ENCODE peak calls at places on chromosomes 16 and 17, in seven cellular contexts. P is tibial nerve, O is dorsolateral prefrontal cortex, H is pancreas, Z is neural progenitor cell, U is body of pancreas, J is cardiac fibroblast. Y is an unnamed sample.

GRCh38 chr16:52621651-52622050 is 74.7 kb upstream of the TOX3 start:
- DNase-seq in P (no peak), O (no peak), H (no peak), Z (no peak), U (no peak), J (no peak), Y (no peak)

GRCh38 chr16:83441523-83441922 is 366.3 kb upstream of the HSBP1 start:
- DNase-seq in P (no peak), O (no peak), H (no peak), Z (no peak), U (no peak), J (peak), Y (no peak)

GRCh38 chr16:17469011-17469741 is 1.6 kb downstream of the XYLT1 start:
- DNase-seq in P (no peak), O (no peak), H (no peak), Z (peak), U (no peak), J (peak), Y (no peak)

GRCh38 chr16:11502239-11502638 is 84.5 kb downstream of the LITAF start:
- DNase-seq in P (no peak), O (no peak), H (no peak), Z (no peak), U (no peak), J (no peak), Y (no peak)

GRCh38 chr17:63425478-63425877 is 20.6 kb downstream of the CYB561 start:
- DNase-seq in P (peak), O (peak), H (peak), Z (peak), U (peak), J (peak), Y (no peak)

GRCh38 chr17:62163847-62164246 is 98.8 kb upstream of the MED13 start:
- DNase-seq in P (no peak), O (no peak), H (no peak), Z (no peak), U (peak), J (no peak), Y (peak)

GRCh38 chr17:41907185-41907556 is 11.6 kb downstream of the ACLY start:
- DNase-seq in P (no peak), O (no peak), H (no peak), Z (no peak), U (no peak), J (peak), Y (no peak)

GRCh38 chr17:71302721-71303549 is 817.9 kb upstream of the SOX9 start:
- DNase-seq in P (no peak), O (no peak), H (no peak), Z (no peak), U (no peak), J (no peak), Y (no peak)

GRCh38 chr17:81184596-81184995 is 18.6 kb upstream of the AATK start:
- DNase-seq in P (no peak), O (no peak), H (peak), Z (peak), U (no peak), J (no peak), Y (no peak)

GRCh38 chr17:78342438-78343098 is 17.3 kb downstream of the SOCS3 start:
- DNase-seq in P (no peak), O (no peak), H (peak), Z (no peak), U (no peak), J (peak), Y (peak)

GRCh38 chr17:27296427-27296979 is 2.6 kb downstream of the WSB1 start:
- DNase-seq in P (no peak), O (no peak), H (no peak), Z (no peak), U (no peak), J (peak), Y (no peak)

GRCh38 chr16:85492617-85492957 is 120.5 kb upstream of the GSE1 start:
- DNase-seq in P (no peak), O (no peak), H (no peak), Z (no peak), U (no peak), J (peak), Y (no peak)

GRCh38 chr17:50052241-50052788 is 3.6 kb upstream of the ITGA3 start:
- DNase-seq in P (no peak), O (no peak), H (no peak), Z (no peak), U (no peak), J (no peak), Y (no peak)

GRCh38 chr17:78925662-78926555 is 722 bp upstream of the TIMP2 start:
- DNase-seq in P (peak), O (peak), H (no peak), Z (peak), U (peak), J (peak), Y (no peak)

GRCh38 chr17:31548709-31549108 is 157.2 kb downstream of the RAB11FIP4 start:
- DNase-seq in P (no peak), O (no peak), H (peak), Z (no peak), U (no peak), J (no peak), Y (no peak)

GRCh38 chr16:52812945-52813556 is 239.6 kb downstream of the CHD9NB start:
- DNase-seq in P (no peak), O (no peak), H (no peak), Z (no peak), U (no peak), J (peak), Y (no peak)

GRCh38 chr16:21702259-21702658 is 38.5 kb downstream of the OTOA start:
- DNase-seq in P (no peak), O (no peak), H (no peak), Z (no peak), U (no peak), J (no peak), Y (no peak)

GRCh38 chr17:74380959-74381808 is 13.9 kb downstream of the GPR142 start:
- DNase-seq in P (no peak), O (no peak), H (peak), Z (no peak), U (no peak), J (no peak), Y (no peak)

GRCh38 chr17:37797206-37797605 is 52.3 kb upstream of the HNF1B start:
- DNase-seq in P (no peak), O (no peak), H (no peak), Z (no peak), U (no peak), J (no peak), Y (no peak)

GRCh38 chr17:79912552-79913330 is 73.5 kb upstream of the CBX4 start:
- DNase-seq in P (no peak), O (no peak), H (peak), Z (no peak), U (no peak), J (no peak), Y (no peak)

GRCh38 chr16:66205287-66206167 is 161.0 kb upstream of the CDH5 start:
- DNase-seq in P (no peak), O (no peak), H (no peak), Z (no peak), U (no peak), J (peak), Y (no peak)

GRCh38 chr16:69479806-69480205 is 55.4 kb downstream of the CYB5B start:
- DNase-seq in P (no peak), O (no peak), H (no peak), Z (no peak), U (no peak), J (no peak), Y (no peak)

GRCh38 chr17:74733365-74734122 is 3.5 kb upstream of the RAB37 start:
- DNase-seq in P (no peak), O (no peak), H (no peak), Z (no peak), U (no peak), J (no peak), Y (no peak)

GRCh38 chr17:61247438-61247837 is 152.2 kb upstream of the TBX2 start:
- DNase-seq in P (peak), O (no peak), H (no peak), Z (no peak), U (no peak), J (no peak), Y (no peak)

GRCh38 chr17:31527606-31528005 is 136.1 kb downstream of the RAB11FIP4 start:
- DNase-seq in P (no peak), O (no peak), H (no peak), Z (no peak), U (no peak), J (peak), Y (no peak)

GRCh38 chr17:40498281-40499084 is 2.9 kb downstream of the TNS4 start:
- DNase-seq in P (no peak), O (no peak), H (no peak), Z (no peak), U (no peak), J (no peak), Y (peak)

DNA sequence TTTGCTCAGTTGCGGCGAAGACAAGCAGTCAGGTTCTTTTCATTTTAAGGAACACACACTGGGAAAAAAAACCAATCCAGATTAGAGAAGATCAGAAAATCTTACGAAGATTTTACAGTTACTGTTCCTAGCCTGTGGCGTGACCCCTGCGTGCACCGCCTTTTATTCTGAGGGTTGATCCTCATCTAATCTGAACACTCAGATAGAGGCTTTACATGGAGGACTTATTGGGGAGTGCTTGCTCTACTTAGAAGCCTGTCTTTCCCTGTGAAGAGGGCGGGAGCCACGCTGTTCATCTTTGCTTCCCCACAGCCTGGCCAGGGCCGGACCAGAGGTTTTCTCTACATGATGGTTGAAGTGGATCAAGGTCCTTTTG is 1.4 kb downstream of the TBC1D24 start:
- DNase-seq in P (no peak), O (no peak), H (no peak), Z (no peak), U (no peak), J (no peak), Y (no peak)
- H3K4me3 ChIP-seq in P (no peak), O (peak), H (no peak), Z (no peak), U (no peak), J (no peak), Y (peak)

DNA sequence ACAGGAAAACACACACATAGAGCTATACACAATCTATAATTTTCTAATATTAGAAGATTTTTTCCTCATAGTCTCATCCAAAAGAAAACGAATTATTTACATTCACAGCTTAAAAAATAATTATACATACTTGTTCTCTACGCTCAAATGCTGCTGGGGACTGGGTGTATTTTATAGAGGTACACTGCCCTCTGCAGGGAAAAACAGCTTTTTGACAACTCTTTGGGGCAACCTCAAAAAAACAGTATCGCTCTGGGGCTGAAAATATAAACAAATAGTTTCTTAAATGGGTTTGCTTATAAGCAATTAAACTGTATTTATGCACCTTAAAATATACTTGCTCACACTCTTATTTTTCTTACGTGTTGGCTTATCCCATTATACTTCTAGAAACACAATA is 261.8 kb upstream of the PSMD7 start:
- DNase-seq in P (no peak), O (no peak), H (no peak), Z (peak), U (no peak), J (peak), Y (no peak)
- TF ChIP-seq CTCF in P (no peak), O (peak), H (no peak), Z (peak), U (no peak), J (peak), Y (peak)

GRCh38 chr17:5516060-5516792 is 29.9 kb downstream of the MIS12 start:
- DNase-seq in P (no peak), O (no peak), H (no peak), Z (no peak), U (no peak), J (peak), Y (peak)
- H3K4me3 ChIP-seq in P (no peak), O (no peak), H (no peak), Z (no peak), U (no peak), J (no peak), Y (no peak)

GRCh38 chr17:21019976-21020575 is 22.7 kb downstream of the USP22 start:
- DNase-seq in P (no peak), O (peak), H (no peak), Z (peak), U (no peak), J (peak), Y (no peak)
- TF ChIP-seq CTCF in P (peak), O (peak), H (no peak), Z (peak), U (no peak), J (peak), Y (no peak)

GRCh38 chr17:21037117-21037803 is 5.6 kb downstream of the USP22 start:
- DNase-seq in P (no peak), O (no peak), H (no peak), Z (no peak), U (no peak), J (no peak), Y (no peak)

GRCh38 chr17:21042434-21043295 is at the start of gene USP22:
- DNase-seq in P (no peak), O (no peak), H (no peak), Z (peak), U (no peak), J (no peak), Y (no peak)

GRCh38 chr17:21041753-21042433 is 918 bp downstream of the USP22 start:
- DNase-seq in P (peak), O (peak), H (peak), Z (peak), U (peak), J (peak), Y (peak)

GRCh38 chr17:21043296-21044232 is 753 bp upstream of the USP22 start:
- DNase-seq in P (peak), O (peak), H (peak), Z (peak), U (peak), J (peak), Y (peak)

GRCh38 chr17:21039839-21040575 is 2.8 kb downstream of the USP22 start:
- DNase-seq in P (no peak), O (no peak), H (no peak), Z (peak), U (peak), J (peak), Y (no peak)
- H3K4me3 ChIP-seq in P (no peak), O (peak), H (no peak), Z (peak), U (no peak), J (peak), Y (peak)

DNA sequence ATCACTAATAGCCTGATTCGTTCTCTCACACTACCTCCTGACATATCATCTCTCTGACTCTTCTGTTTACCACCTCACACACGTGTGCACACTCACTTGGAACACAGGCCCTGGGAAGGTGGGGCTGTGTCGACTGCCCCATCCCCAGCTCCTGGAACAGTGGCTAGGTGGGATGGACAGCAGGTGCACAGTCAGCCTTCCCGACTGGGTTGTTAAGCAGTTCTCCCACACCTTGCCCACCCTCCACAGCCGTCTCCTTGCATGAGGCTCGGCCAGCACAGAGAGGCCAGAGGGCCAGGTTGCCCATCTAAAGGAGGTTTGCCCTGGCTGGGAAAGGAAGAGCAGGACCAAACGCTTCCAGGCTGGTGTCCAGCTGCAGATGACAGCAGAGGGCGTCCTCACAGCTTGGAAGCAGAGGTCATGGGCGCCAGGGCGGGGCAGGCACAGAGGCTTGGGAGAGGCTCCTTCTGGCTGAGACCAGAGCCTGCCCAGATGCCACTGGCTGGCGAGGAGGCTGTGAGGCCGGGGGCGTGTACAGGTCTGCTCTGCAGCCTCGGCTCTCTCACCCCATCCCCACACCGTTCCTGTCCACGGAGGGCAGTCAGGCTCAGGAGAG is 92.8 kb downstream of the AMFR start:
- DNase-seq in P (peak), O (peak), H (peak), Z (peak), U (peak), J (peak), Y (peak)
- TF ChIP-seq CTCF in P (peak), O (peak), H (no peak), Z (peak), U (no peak), J (peak), Y (no peak)

GRCh38 chr17:17816240-17816814 is 20.5 kb downstream of the SREBF1 start:
- DNase-seq in P (no peak), O (peak), H (peak), Z (no peak), U (no peak), J (no peak), Y (no peak)
- H3K4me3 ChIP-seq in P (no peak), O (no peak), H (no peak), Z (no peak), U (no peak), J (no peak), Y (no peak)

GRCh38 chr17:58331815-58332719 is 3.5 kb upstream of the TSPOAP1 start:
- DNase-seq in P (peak), O (no peak), H (peak), Z (no peak), U (no peak), J (no peak), Y (no peak)
- TF ChIP-seq CTCF in P (no peak), O (no peak), H (no peak), Z (no peak), U (no peak), J (no peak), Y (no peak)

DNA sequence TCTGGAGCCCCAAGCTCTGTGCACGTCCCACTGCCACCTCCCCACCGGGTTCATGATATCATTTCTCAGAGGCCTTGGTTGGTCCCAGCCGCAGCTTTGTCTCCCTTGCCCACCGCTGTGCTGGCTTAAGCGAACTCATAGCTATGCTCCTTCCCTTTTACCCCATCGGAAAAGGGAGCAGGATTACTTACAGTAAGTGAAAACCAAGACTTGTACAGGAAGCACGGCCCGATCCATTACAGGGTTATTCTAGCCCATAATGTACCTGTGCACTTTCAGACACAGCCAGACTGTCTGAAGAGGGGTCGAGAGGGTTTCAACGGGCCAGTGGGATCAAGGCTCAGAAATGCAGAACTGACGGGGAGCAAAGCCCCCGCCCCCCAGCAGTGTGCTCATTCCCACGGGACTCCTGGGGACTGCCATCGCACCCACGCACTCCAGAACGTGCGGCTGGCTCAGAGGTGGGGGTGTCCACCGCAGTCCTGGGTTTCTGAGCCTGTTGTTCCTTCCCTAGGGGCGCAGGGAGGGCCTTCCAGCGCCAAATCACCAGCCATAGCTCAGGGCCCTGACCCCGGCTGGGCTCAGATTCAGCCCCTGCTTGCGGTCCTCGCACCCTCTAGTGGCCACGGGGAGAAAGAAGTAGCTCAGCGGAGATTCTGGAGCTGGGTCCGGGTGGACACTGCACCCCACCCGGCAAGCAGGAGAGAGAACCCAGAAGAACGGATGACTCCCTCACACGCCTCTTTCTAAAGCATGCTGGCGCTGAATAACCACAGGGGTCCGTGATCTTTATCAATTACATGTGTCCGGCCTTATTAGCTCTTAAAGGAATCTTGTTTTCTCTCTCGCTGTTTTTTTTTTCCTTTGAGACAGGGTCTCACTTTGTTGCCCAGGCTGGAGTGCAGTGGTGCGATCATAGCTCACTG is 44.9 kb upstream of the USP7 start:
- DNase-seq in P (peak), O (peak), H (peak), Z (peak), U (peak), J (peak), Y (peak)
- H3K4me3 ChIP-seq in P (no peak), O (peak), H (no peak), Z (no peak), U (no peak), J (peak), Y (no peak)

GRCh38 chr16:55035037-55035436 is 104.4 kb downstream of the IRX5 start:
- DNase-seq in P (no peak), O (no peak), H (no peak), Z (peak), U (peak), J (peak), Y (no peak)
- TF ChIP-seq CTCF in P (no peak), O (peak), H (peak), Z (peak), U (peak), J (peak), Y (peak)

Y was measured in PC-9.